ENCODE peak calls at places on chromosome 17, in five cellular contexts. One of them, this sample, is unnamed.

GRCh38 chr17:38566666-38567031 is 39.1 kb downstream of the SRCIN1 start:
- DNase-seq in nephron progenitor cell: no peak
- DNase-seq in Calu3: no peak
- DNase-seq in endodermal cell: no peak
- DNase-seq in foreskin fibroblast: no peak
- DNase-seq in this sample: no peak

GRCh38 chr17:64736804-64737492 is 74.8 kb upstream of the SMURF2 start:
- DNase-seq in foreskin fibroblast: peak; percentile 71
- DNase-seq in Calu3: peak; percentile 58
- DNase-seq in endodermal cell: peak; percentile 80
- DNase-seq in nephron progenitor cell: no peak
- DNase-seq in this sample: peak; percentile 78

GRCh38 chr17:51056813-51057510 is 63.7 kb downstream of the SPAG9 start:
- DNase-seq in nephron progenitor cell: peak; percentile 20
- DNase-seq in foreskin fibroblast: peak; percentile 87
- DNase-seq in endodermal cell: peak; percentile 89
- DNase-seq in Calu3: peak; percentile 60
- DNase-seq in this sample: peak; percentile 34

GRCh38 chr17:16418684-16419066 is 3.3 kb downstream of the TRPV2 start:
- DNase-seq in foreskin fibroblast: peak; percentile 26
- DNase-seq in Calu3: no peak
- DNase-seq in endodermal cell: no peak
- DNase-seq in nephron progenitor cell: no peak
- DNase-seq in this sample: peak; percentile 52

GRCh38 chr17:77327181-77327565 is 186.4 kb downstream of the SEC14L1 start:
- DNase-seq in foreskin fibroblast: no peak
- DNase-seq in Calu3: no peak
- DNase-seq in nephron progenitor cell: no peak
- DNase-seq in endodermal cell: peak; percentile 46
- DNase-seq in this sample: no peak

GRCh38 chr17:68346448-68346847 is 55.2 kb downstream of the ARSG start:
- DNase-seq in endodermal cell: no peak
- DNase-seq in nephron progenitor cell: no peak
- DNase-seq in Calu3: no peak
- DNase-seq in foreskin fibroblast: no peak
- DNase-seq in this sample: peak; percentile 90

GRCh38 chr17:30363715-30364202 is 15.0 kb upstream of the CPD start:
- DNase-seq in Calu3: peak; percentile 56
- DNase-seq in foreskin fibroblast: peak; percentile 91
- DNase-seq in endodermal cell: no peak
- DNase-seq in nephron progenitor cell: no peak
- DNase-seq in this sample: peak; percentile 95

GRCh38 chr17:4199818-4200402 is 56.9 kb downstream of the CYB5D2 start:
- DNase-seq in foreskin fibroblast: peak; percentile 57
- DNase-seq in Calu3: peak; percentile 23
- DNase-seq in endodermal cell: peak; percentile 81
- DNase-seq in nephron progenitor cell: peak; percentile 46
- DNase-seq in this sample: peak; percentile 48

GRCh38 chr17:76791053-76791980 is 53.4 kb downstream of the MFSD11 start:
- DNase-seq in foreskin fibroblast: peak; percentile 69
- DNase-seq in Calu3: peak; percentile 15
- DNase-seq in nephron progenitor cell: no peak
- DNase-seq in endodermal cell: no peak
- DNase-seq in this sample: peak; percentile 68

GRCh38 chr17:50931003-50931878 is 65.1 kb upstream of the TOB1 start:
- DNase-seq in endodermal cell: peak; percentile 95
- DNase-seq in nephron progenitor cell: peak; percentile 62
- DNase-seq in Calu3: peak; percentile 74
- DNase-seq in foreskin fibroblast: peak; percentile 96
- DNase-seq in this sample: peak; percentile 65

GRCh38 chr17:18319604-18320256 is 4.6 kb downstream of the SMCR8 start:
- DNase-seq in endodermal cell: peak; percentile 88
- DNase-seq in foreskin fibroblast: peak; percentile 81
- DNase-seq in Calu3: no peak
- DNase-seq in nephron progenitor cell: peak; percentile 53
- DNase-seq in this sample: peak; percentile 30

DNA sequence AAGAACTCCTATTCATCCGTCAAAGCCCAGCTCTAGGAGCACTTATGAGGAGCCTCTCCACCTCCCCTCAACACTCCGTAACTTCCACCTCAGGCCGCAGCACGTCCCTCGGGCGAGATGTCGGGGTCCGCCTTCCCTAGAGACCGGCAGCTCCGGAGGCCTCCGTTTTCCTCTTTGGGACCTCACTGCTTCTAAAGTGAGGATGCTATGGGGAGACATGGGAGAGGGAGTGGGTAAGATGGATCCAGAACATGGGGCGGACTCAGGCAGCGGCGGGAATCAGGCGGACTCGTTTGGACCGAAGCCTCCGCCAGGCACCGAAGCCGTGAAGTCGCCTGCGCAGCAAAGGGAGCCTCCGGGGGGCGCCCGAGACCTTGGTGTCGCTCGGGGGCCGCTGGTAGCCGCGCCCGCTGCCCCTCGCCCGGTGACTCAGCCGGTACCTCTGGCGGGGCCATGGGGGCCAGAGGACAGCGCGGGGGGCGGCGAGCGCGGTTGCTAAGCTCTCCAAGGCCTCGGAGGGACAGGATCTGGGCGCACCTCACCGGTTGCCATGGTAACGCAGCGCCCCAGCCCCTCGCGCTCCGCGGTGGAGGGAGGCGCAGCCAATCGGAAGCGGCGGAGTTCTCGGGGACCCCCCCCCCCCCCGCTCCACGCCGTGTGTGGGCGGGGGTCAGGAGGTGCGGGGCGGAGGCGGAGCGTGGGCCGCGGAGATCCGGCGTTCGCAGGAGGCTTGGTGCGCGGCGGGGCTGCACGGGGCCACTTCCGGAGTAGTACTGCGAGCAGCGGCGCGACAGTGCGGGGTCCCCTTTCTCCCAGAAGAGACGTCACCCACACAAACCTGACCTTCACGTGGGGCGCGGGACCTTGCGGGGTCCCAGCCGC is 1.3 kb upstream of the HIC1 start:
- DNase-seq in endodermal cell: peak; percentile 95
- DNase-seq in foreskin fibroblast: peak; percentile 93
- DNase-seq in nephron progenitor cell: peak; percentile 64
- DNase-seq in Calu3: peak; percentile 65
- DNase-seq in this sample: peak; percentile 93
- TF ChIP-seq CTCF in endodermal cell: peak; percentile 78
- TF ChIP-seq CTCF in foreskin fibroblast: peak; percentile 72
- TF ChIP-seq CTCF in nephron progenitor cell: peak; percentile 45
- TF ChIP-seq CTCF in Calu3: peak; percentile 22
- TF ChIP-seq CTCF in this sample: peak; percentile 70

GRCh38 chr17:21467739-21468490 is 91.8 kb downstream of the KCNJ12 start:
- DNase-seq in nephron progenitor cell: no peak
- DNase-seq in endodermal cell: peak; percentile 53
- DNase-seq in foreskin fibroblast: no peak
- DNase-seq in Calu3: no peak
- DNase-seq in this sample: no peak
- TF ChIP-seq CTCF in nephron progenitor cell: no peak
- TF ChIP-seq CTCF in endodermal cell: peak; percentile 37
- TF ChIP-seq CTCF in foreskin fibroblast: no peak
- TF ChIP-seq CTCF in Calu3: no peak
- TF ChIP-seq CTCF in this sample: no peak

DNA sequence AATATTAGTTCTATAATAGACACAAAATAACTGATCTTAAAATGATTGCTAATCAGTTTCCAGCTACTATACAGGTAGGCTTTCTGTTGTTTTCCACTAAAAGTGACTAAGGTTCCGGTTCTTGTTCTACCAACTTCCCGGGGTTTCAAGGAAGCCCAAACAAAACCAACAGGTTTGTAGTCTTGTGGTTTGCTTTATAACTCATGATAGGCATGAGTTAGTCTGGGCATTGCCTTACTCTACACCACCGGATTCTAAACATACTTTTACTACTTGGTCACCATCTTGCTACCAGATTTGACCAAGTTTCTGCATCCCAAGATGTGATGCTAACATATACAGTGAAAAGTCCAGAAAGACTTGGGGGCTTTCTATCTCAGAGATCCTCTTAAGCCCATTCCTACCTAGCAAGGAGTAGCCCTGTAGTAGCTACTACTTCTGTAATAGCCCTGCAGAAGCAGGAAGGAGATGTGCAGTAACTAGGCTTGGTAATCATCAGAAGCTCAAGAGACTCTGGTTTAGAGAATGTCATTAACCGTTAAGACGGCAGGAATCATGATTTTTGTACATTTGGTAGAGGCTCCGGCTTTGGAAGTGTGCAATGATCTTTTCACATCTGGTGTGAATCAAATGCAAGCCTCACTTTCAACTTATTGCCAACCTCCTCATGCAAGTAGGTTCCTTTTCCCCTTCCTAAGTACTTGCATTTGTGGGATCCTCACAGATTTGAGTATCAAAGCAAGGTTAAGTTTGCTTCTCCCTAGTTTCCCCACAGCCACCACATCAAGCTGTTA is 1.6 kb downstream of the FAM117A start:
- DNase-seq in endodermal cell: no peak
- DNase-seq in Calu3: no peak
- DNase-seq in foreskin fibroblast: peak; percentile 48
- DNase-seq in nephron progenitor cell: no peak
- DNase-seq in this sample: no peak
- TF ChIP-seq CTCF in endodermal cell: no peak
- TF ChIP-seq CTCF in Calu3: no peak
- TF ChIP-seq CTCF in foreskin fibroblast: no peak
- TF ChIP-seq CTCF in nephron progenitor cell: no peak
- TF ChIP-seq CTCF in this sample: no peak

GRCh38 chr17:58210922-58211321 is 8.1 kb downstream of the MKS1 start:
- DNase-seq in nephron progenitor cell: no peak
- DNase-seq in Calu3: no peak
- DNase-seq in foreskin fibroblast: no peak
- DNase-seq in endodermal cell: peak; percentile 76
- DNase-seq in this sample: no peak
- TF ChIP-seq CTCF in nephron progenitor cell: no peak
- TF ChIP-seq CTCF in Calu3: no peak
- TF ChIP-seq CTCF in foreskin fibroblast: no peak
- TF ChIP-seq CTCF in endodermal cell: peak; percentile 75
- TF ChIP-seq CTCF in this sample: no peak

GRCh38 chr17:80961516-80961915 is 30.1 kb upstream of the CHMP6 start:
- DNase-seq in endodermal cell: no peak
- DNase-seq in Calu3: no peak
- DNase-seq in foreskin fibroblast: no peak
- DNase-seq in nephron progenitor cell: no peak
- DNase-seq in this sample: no peak
- TF ChIP-seq CTCF in endodermal cell: peak; percentile 41
- TF ChIP-seq CTCF in Calu3: no peak
- TF ChIP-seq CTCF in foreskin fibroblast: no peak
- TF ChIP-seq CTCF in nephron progenitor cell: no peak
- TF ChIP-seq CTCF in this sample: peak; percentile 17

GRCh38 chr17:80375186-80375585 is 39.8 kb upstream of the ENDOV start:
- DNase-seq in Calu3: no peak
- DNase-seq in endodermal cell: no peak
- DNase-seq in foreskin fibroblast: no peak
- DNase-seq in nephron progenitor cell: no peak
- DNase-seq in this sample: no peak

GRCh38 chr17:80376531-80376930 is 38.4 kb upstream of the ENDOV start:
- DNase-seq in Calu3: no peak
- DNase-seq in nephron progenitor cell: no peak
- DNase-seq in endodermal cell: peak; percentile 87
- DNase-seq in foreskin fibroblast: no peak
- DNase-seq in this sample: no peak

GRCh38 chr17:80374039-80374731 is 40.8 kb upstream of the ENDOV start:
- DNase-seq in Calu3: no peak
- DNase-seq in nephron progenitor cell: no peak
- DNase-seq in foreskin fibroblast: no peak
- DNase-seq in endodermal cell: no peak
- DNase-seq in this sample: no peak

GRCh38 chr17:80372922-80373570 is 41.9 kb upstream of the ENDOV start:
- DNase-seq in nephron progenitor cell: no peak
- DNase-seq in foreskin fibroblast: no peak
- DNase-seq in endodermal cell: no peak
- DNase-seq in Calu3: no peak
- DNase-seq in this sample: no peak

DNA sequence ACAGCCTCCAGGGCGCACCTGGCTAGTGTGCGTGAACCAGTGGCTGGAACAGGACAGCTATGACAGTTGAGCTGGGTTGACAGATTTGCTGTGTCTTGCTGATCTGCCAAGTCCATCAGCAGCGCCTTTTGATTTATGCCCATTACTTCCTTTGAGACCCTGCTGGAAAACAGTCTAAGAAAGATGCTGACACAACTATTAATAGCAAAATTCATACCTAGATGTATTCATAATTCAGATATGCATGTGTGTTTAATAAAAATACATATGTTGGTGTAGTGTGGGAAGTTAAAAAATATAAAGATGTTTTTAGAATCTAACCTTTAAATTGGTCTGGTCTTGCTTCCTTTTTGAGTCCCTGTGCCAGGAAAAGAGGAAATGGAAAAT is 40.2 kb upstream of the ENDOV start:
- DNase-seq in Calu3: no peak
- DNase-seq in endodermal cell: no peak
- DNase-seq in nephron progenitor cell: no peak
- DNase-seq in foreskin fibroblast: no peak
- DNase-seq in this sample: no peak
- TF ChIP-seq CTCF in Calu3: no peak
- TF ChIP-seq CTCF in endodermal cell: no peak
- TF ChIP-seq CTCF in nephron progenitor cell: no peak
- TF ChIP-seq CTCF in foreskin fibroblast: no peak
- TF ChIP-seq CTCF in this sample: no peak

GRCh38 chr17:73648543-73648820 is 4.2 kb upstream of the SDK2 start:
- DNase-seq in nephron progenitor cell: no peak
- DNase-seq in endodermal cell: no peak
- DNase-seq in foreskin fibroblast: no peak
- DNase-seq in Calu3: no peak
- DNase-seq in this sample: no peak

GRCh38 chr17:73647767-73648542 is 3.7 kb upstream of the SDK2 start:
- DNase-seq in endodermal cell: no peak
- DNase-seq in nephron progenitor cell: no peak
- DNase-seq in Calu3: no peak
- DNase-seq in foreskin fibroblast: no peak
- DNase-seq in this sample: no peak

GRCh38 chr17:73650617-73651200 is 6.5 kb upstream of the SDK2 start:
- DNase-seq in foreskin fibroblast: no peak
- DNase-seq in endodermal cell: no peak
- DNase-seq in Calu3: no peak
- DNase-seq in nephron progenitor cell: no peak
- DNase-seq in this sample: no peak

GRCh38 chr17:73648974-73649373 is 4.7 kb upstream of the SDK2 start:
- DNase-seq in foreskin fibroblast: no peak
- DNase-seq in Calu3: no peak
- DNase-seq in endodermal cell: no peak
- DNase-seq in nephron progenitor cell: no peak
- DNase-seq in this sample: no peak

GRCh38 chr17:73650147-73650546 is 5.9 kb upstream of the SDK2 start:
- DNase-seq in nephron progenitor cell: no peak
- DNase-seq in Calu3: no peak
- DNase-seq in foreskin fibroblast: no peak
- DNase-seq in endodermal cell: peak; percentile 84
- DNase-seq in this sample: peak; percentile 41
- TF ChIP-seq CTCF in nephron progenitor cell: no peak
- TF ChIP-seq CTCF in Calu3: no peak
- TF ChIP-seq CTCF in foreskin fibroblast: no peak
- TF ChIP-seq CTCF in endodermal cell: peak; percentile 71
- TF ChIP-seq CTCF in this sample: no peak

This sample was measured in activated CD8-positive, alpha-beta T cell treated with anti-CD3 and anti-CD28 coated beads for 36 hours.